ENCODE peak calls at places on chromosomes 6 and 20, in six cellular contexts. B, O, J, I, K and Z are unnamed samples.

GRCh38 chr6:26163733-26164505 is 76.7 kb downstream of the HFE start:
- DNase-seq in I (no peak), O (no peak), K (no peak), J (no peak), B (no peak), Z (no peak)

GRCh38 chr6:160174681-160175080 is 53.1 kb downstream of the SLC22A1 start:
- DNase-seq in B (peak; percentile 48), O (no peak), K (no peak), J (no peak), I (no peak), Z (no peak)

GRCh38 chr20:38304845-38305447 is 990 bp downstream of the BPI start:
- DNase-seq in B (peak; percentile 36), J (peak; percentile 25), K (peak; percentile 9), I (peak; percentile 78), O (no peak), Z (no peak)

GRCh38 chr6:150301871-150302800 is 66.7 kb upstream of the IYD start:
- DNase-seq in B (no peak), O (no peak), J (peak; percentile 30), I (peak; percentile 41), K (no peak), Z (no peak)

GRCh38 chr20:11246251-11246775 is 572.5 kb upstream of the JAG1 start:
- DNase-seq in I (peak; percentile 81), O (peak; percentile 57), K (no peak), B (no peak), J (no peak), Z (no peak)

GRCh38 chr6:168695701-168696100 is 254.7 kb downstream of the SMOC2 start:
- DNase-seq in K (no peak), J (no peak), I (no peak), O (no peak), B (no peak), Z (no peak)

GRCh38 chr6:36131517-36132220 is 1.4 kb downstream of the MAPK13 start:
- DNase-seq in I (peak; percentile 62), B (no peak), J (peak; percentile 93), O (peak; percentile 66), K (no peak), Z (no peak)

GRCh38 chr20:39190666-39191570 is 228.8 kb downstream of the DHX35 start:
- DNase-seq in I (no peak), B (no peak), O (no peak), J (no peak), K (no peak), Z (no peak)

GRCh38 chr20:51204794-51205193 is 181.9 kb upstream of the KCNG1 start:
- DNase-seq in J (no peak), I (no peak), O (no peak), K (no peak), B (no peak), Z (no peak)

GRCh38 chr20:29743101-29743931 is 1514.1 kb upstream of the DEFB115 start:
- DNase-seq in B (no peak), J (no peak), K (no peak), I (no peak), O (no peak), Z (peak; percentile 60)

GRCh38 chr6:11538799-11539468 is 1.4 kb downstream of the TMEM170B start:
- DNase-seq in J (no peak), O (no peak), B (peak; percentile 14), I (peak; percentile 50), K (no peak), Z (no peak)

GRCh38 chr6:17169291-17169690 is 67.4 kb downstream of the STMND1 start:
- DNase-seq in K (no peak), J (no peak), O (no peak), I (no peak), B (no peak), Z (no peak)

GRCh38 chr6:169340395-169340794 is 86.7 kb upstream of the THBS2 start:
- DNase-seq in B (no peak), O (no peak), K (no peak), J (no peak), I (no peak), Z (no peak)

GRCh38 chr6:124962617-124963415 is 579 bp downstream of the RNF217 start:
- DNase-seq in B (peak; percentile 56), O (no peak), J (no peak), K (peak; percentile 50), I (no peak), Z (peak; percentile 78)